ENCODE peak calls at places on chromosomes 2 and 18, in five cellular contexts. A is right lobe of liver; T is CD8-positive, alpha-beta memory T cell; P is stimulated activated naive CD8-positive, alpha-beta T cell treated with anti-CD3 and anti-CD28 coated beads, Interleukin-15, amount 100 ng/mL, for 72 hours; Z is CD4-positive, alpha-beta memory T cell. U is an unnamed sample.

GRCh38 chr18:38362286-38362792 is 796.7 kb upstream of the CELF4 start:
- DNase-seq in A (no peak), T (no peak), P (no peak), Z (no peak), U (no peak)

GRCh38 chr2:178514664-178515063 is 34.4 kb downstream of the PLEKHA3 start:
- DNase-seq in A (no peak), T (no peak), P (peak; percentile 15), Z (peak; percentile 60), U (no peak)

GRCh38 chr2:43729775-43730174 is 44.1 kb upstream of the DYNC2LI1 start:
- DNase-seq in A (no peak), T (no peak), P (no peak), Z (no peak), U (no peak)

GRCh38 chr2:232761301-232761907 is 15.0 kb downstream of the KCNJ13 start:
- DNase-seq in A (no peak), T (no peak), P (peak; percentile 7), Z (peak; percentile 50), U (peak; percentile 37)

GRCh38 chr2:176455865-176456291 is 186.6 kb downstream of the MTX2 start:
- DNase-seq in A (no peak), T (no peak), P (no peak), Z (no peak), U (no peak)

GRCh38 chr18:44803019-44803650 is 122.4 kb downstream of the SETBP1 start:
- DNase-seq in A (no peak), T (no peak), P (no peak), Z (no peak), U (no peak)

GRCh38 chr2:62884514-62884913 is 166.1 kb upstream of the OTX1 start:
- DNase-seq in A (no peak), T (no peak), P (no peak), Z (no peak), U (no peak)

GRCh38 chr2:89000235-89000634 is 308.8 kb downstream of the RPIA start:
- DNase-seq in A (no peak), T (no peak), P (no peak), Z (no peak), U (no peak)

GRCh38 chr2:164008752-164009151 is 272.9 kb upstream of the FIGN start:
- DNase-seq in A (no peak), T (no peak), P (no peak), Z (no peak), U (no peak)

GRCh38 chr18:43396266-43396665 is 119.0 kb upstream of the SYT4 start:
- DNase-seq in A (no peak), T (no peak), P (no peak), Z (no peak), U (no peak)

GRCh38 chr18:71116535-71116934 is 827.7 kb downstream of the SOCS6 start:
- DNase-seq in A (no peak), T (no peak), P (no peak), Z (no peak), U (no peak)

GRCh38 chr2:158031371-158031770 is 70.3 kb upstream of the UPP2 start:
- DNase-seq in A (no peak), T (no peak), P (no peak), Z (no peak), U (no peak)

GRCh38 chr18:29874519-29875098 is 1167.9 kb downstream of the DSC3 start:
- DNase-seq in A (no peak), T (no peak), P (no peak), Z (no peak), U (peak; percentile 24)

GRCh38 chr18:25686960-25687520 is 335.1 kb upstream of the ZNF521 start:
- DNase-seq in A (no peak), T (no peak), P (no peak), Z (no peak), U (no peak)

GRCh38 chr2:45237128-45237527 is 227.9 kb upstream of the SIX2 start:
- DNase-seq in A (no peak), T (no peak), P (no peak), Z (no peak), U (no peak)

GRCh38 chr2:176084629-176085119 is 912 bp upstream of the EVX2 start:
- DNase-seq in A (no peak), T (no peak), P (no peak), Z (no peak), U (no peak)

GRCh38 chr2:168748461-168748860 is 54.0 kb upstream of the NOSTRIN start:
- DNase-seq in A (no peak), T (no peak), P (no peak), Z (no peak), U (no peak)

GRCh38 chr18:36525913-36526312 is 228.4 kb downstream of the FHOD3 start:
- DNase-seq in A (no peak), T (no peak), P (no peak), Z (no peak), U (no peak)

GRCh38 chr2:189467593-189467992 is 26.3 kb downstream of the WDR75 start:
- DNase-seq in A (peak; percentile 50), T (no peak), P (no peak), Z (no peak), U (no peak)

GRCh38 chr18:2851771-2852170 is 5.0 kb downstream of the EMILIN2 start:
- DNase-seq in A (no peak), T (no peak), P (no peak), Z (no peak), U (no peak)

GRCh38 chr2:6770006-6770405 is 95.7 kb downstream of the CMPK2 start:
- DNase-seq in A (no peak), T (no peak), P (no peak), Z (no peak), U (no peak)

GRCh38 chr18:73288813-73289212 is 421.0 kb upstream of the NETO1 start:
- DNase-seq in A (no peak), T (no peak), P (no peak), Z (no peak), U (no peak)

GRCh38 chr18:43692291-43692690 is 415.0 kb upstream of the SYT4 start:
- DNase-seq in A (no peak), T (no peak), P (no peak), Z (no peak), U (no peak)

GRCh38 chr2:37226863-37227262 is 4.5 kb downstream of the CEBPZ start:
- DNase-seq in A (no peak), T (no peak), P (no peak), Z (no peak), U (no peak)

GRCh38 chr18:80177128-80177527 is 68.1 kb downstream of the ADNP2 start:
- DNase-seq in A (no peak), T (no peak), P (no peak), Z (no peak), U (no peak)

GRCh38 chr2:44774826-44775492 is 166.5 kb upstream of the SIX3 start:
- DNase-seq in A (no peak), T (no peak), P (no peak), Z (no peak), U (no peak)

GRCh38 chr2:20444993-20445910 is 1.6 kb upstream of the RHOB start:
- DNase-seq in A (peak; percentile 47), T (no peak), P (no peak), Z (no peak), U (no peak)

GRCh38 chr2:216716109-216716508 is 20.8 kb upstream of the IGFBP5 start:
- DNase-seq in A (no peak), T (no peak), P (no peak), Z (no peak), U (no peak)

GRCh38 chr2:181054256-181054655 is 73.9 kb downstream of the UBE2E3 start:
- DNase-seq in A (no peak), T (no peak), P (no peak), Z (no peak), U (no peak)

U was measured in DND-41.